ENCODE peak calls at places on chromosomes 16 and 17, in ten cellular contexts. D is MM.1S, U is glutamatergic neuron, C is neural progenitor cell, B is fibroblast of the aortic adventitia, W is cardiac muscle cell, T is neural crest cell, Y is WTC11, P is ovary, Q is tibial artery. G is an unnamed sample.
A peak's percentile ranks its signal among the peaks of the same experiment; 100 is the strongest.

GRCh38 chr17:17391575-17392370 is 85.0 kb upstream of the MED9 start:
- DNase-seq in D (peak; percentile 24), U (no peak), C (no peak), B (no peak), W (no peak), T (no peak), Y (no peak), P (no peak), Q (no peak), G (no peak)

GRCh38 chr16:87705780-87706277 is 60.0 kb downstream of the KLHDC4 start:
- DNase-seq in D (no peak), U (no peak), C (peak; percentile 42), B (no peak), W (no peak), T (peak; percentile 22), Y (no peak), P (no peak), Q (no peak), G (no peak)

GRCh38 chr17:6070895-6071511 is 824 bp downstream of the WSCD1 start:
- DNase-seq in D (peak; percentile 75), U (peak; percentile 59), C (peak; percentile 48), B (no peak), W (no peak), T (peak; percentile 34), Y (no peak), P (no peak), Q (no peak), G (no peak)

GRCh38 chr17:68511254-68511670 is 968 bp upstream of the PRKAR1A start:
- DNase-seq in D (no peak), U (no peak), C (no peak), B (peak; percentile 29), W (no peak), T (no peak), Y (no peak), P (no peak), Q (no peak), G (no peak)

GRCh38 chr16:68866933-68867332 is 23.6 kb downstream of the TANGO6 start:
- DNase-seq in D (no peak), U (no peak), C (no peak), B (no peak), W (no peak), T (no peak), Y (no peak), P (no peak), Q (no peak), G (no peak)

GRCh38 chr16:68416057-68417046 is 32.0 kb downstream of the SMPD3 start:
- DNase-seq in D (no peak), U (no peak), C (no peak), B (no peak), W (no peak), T (no peak), Y (no peak), P (no peak), Q (peak; percentile 51), G (no peak)

GRCh38 chr16:27408012-27408601 is 6.1 kb downstream of the IL21R start:
- DNase-seq in D (no peak), U (no peak), C (no peak), B (peak; percentile 40), W (peak; percentile 25), T (no peak), Y (no peak), P (no peak), Q (no peak), G (no peak)

GRCh38 chr17:14201595-14201994 is 35.1 kb downstream of the CDRT15 start:
- DNase-seq in D (no peak), U (no peak), C (no peak), B (no peak), W (no peak), T (no peak), Y (no peak), P (no peak), Q (no peak), G (no peak)

GRCh38 chr17:64778367-64779290 is 116.5 kb upstream of the SMURF2 start:
- DNase-seq in D (no peak), U (no peak), C (peak; percentile 64), B (no peak), W (peak; percentile 24), T (no peak), Y (peak; percentile 65), P (no peak), Q (peak; percentile 67), G (peak; percentile 23)

GRCh38 chr17:42513686-42514085 is 22.4 kb upstream of the NAGLU start:
- DNase-seq in D (no peak), U (no peak), C (no peak), B (no peak), W (no peak), T (no peak), Y (no peak), P (no peak), Q (no peak), G (no peak)

GRCh38 chr17:61127960-61128359 is 271.7 kb upstream of the TBX2 start:
- DNase-seq in D (no peak), U (no peak), C (no peak), B (no peak), W (no peak), T (no peak), Y (no peak), P (no peak), Q (no peak), G (no peak)

GRCh38 chr17:50660042-50660886 is 25.6 kb downstream of the ABCC3 start:
- DNase-seq in D (no peak), U (no peak), C (no peak), B (peak; percentile 32), W (peak; percentile 58), T (no peak), Y (no peak), P (no peak), Q (no peak), G (no peak)

GRCh38 chr16:3282103-3282746 is 1.1 kb upstream of the ZNF263 start:
- DNase-seq in D (no peak), U (peak; percentile 79), C (peak; percentile 86), B (no peak), W (peak; percentile 79), T (no peak), Y (peak; percentile 72), P (no peak), Q (peak; percentile 42), G (no peak)

GRCh38 chr16:57637020-57637419 is 8.6 kb downstream of the ADGRG1 start:
- DNase-seq in D (no peak), U (no peak), C (no peak), B (no peak), W (peak; percentile 47), T (no peak), Y (no peak), P (no peak), Q (peak; percentile 70), G (no peak)

DNA sequence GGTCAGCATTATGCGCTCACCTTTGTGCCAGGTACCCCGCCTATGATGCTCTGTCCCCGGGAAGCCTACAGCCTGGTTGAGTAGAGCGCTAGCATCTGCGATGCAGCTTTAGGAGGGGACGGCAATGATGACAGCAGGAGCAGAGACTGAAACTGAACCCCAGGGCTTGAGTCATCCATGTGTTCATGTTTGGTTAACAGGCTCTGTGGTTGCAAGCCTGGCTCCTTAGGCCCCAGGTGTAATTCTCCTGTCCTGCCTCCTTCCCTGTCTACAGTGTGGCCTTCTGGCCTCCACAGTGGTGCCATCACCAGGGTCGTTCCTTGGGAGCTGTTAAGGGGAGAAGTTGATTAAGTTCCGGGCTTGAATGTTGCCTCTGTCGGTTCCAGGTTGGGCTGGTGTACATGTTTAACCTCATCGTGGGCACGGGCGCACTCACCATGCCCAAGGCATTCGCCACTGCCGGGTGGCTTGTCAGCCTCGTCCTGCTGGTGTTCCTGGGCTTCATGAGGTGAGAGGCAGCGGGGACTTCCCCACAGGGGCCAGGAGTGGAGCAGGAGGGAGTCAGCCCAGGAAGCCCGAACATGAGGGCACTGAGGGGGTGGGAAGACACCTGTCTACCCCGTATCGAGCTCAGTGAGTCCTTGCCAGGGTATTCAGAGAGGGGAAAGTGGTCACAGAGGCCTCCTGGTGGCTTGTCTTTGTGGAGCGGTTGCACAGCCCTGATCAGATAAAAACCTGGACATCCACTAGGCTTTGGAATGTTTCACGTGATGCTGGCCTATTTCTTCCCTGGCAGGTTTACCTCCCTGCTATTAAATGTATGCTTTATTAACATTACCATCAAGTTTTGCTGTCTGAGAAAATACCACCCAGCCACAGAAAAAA is 9.2 kb upstream of the NAT9 start:
- DNase-seq in D (peak; percentile 69), U (no peak), C (no peak), B (no peak), W (no peak), T (no peak), Y (no peak), P (no peak), Q (no peak), G (no peak)
- TF ChIP-seq CTCF in D (no peak), U (no peak), C (no peak), B (no peak), W (no peak), T (peak; percentile 40), Y (no peak), P (no peak), Q (no peak), G (no peak)

GRCh38 chr16:50627419-50627818 is 53.7 kb downstream of the SNX20 start:
- DNase-seq in D (no peak), U (peak; percentile 52), C (peak; percentile 58), B (peak; percentile 70), W (peak; percentile 50), T (no peak), Y (peak; percentile 42), P (peak; percentile 88), Q (peak; percentile 89), G (peak; percentile 84)
- TF ChIP-seq CTCF in D (no peak), U (no peak), C (peak; percentile 36), B (peak; percentile 56), W (peak; percentile 45), T (no peak), Y (no peak), P (peak; percentile 69), Q (peak; percentile 65), G (peak; percentile 64)

DNA sequence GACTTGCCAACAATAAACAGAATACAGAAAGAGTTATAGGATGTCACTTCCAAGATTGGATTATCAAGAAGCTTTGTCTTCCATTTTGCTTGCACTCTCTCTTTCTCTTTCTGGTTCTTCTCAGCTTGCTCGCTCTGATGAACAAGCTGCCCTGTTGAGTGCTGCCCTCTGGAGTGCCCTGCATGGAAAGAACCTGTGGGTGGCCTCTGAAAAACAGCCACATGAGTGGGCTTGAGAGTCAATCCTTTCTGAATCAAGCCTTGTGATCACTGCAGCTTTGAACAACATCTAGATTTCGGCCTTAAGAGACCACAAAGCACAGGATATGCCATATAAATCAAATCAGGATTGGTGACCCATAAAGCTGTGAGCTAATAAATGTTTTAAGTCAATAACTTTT is 185.1 kb downstream of the KIF2B start:
- DNase-seq in D (no peak), U (no peak), C (no peak), B (no peak), W (no peak), T (no peak), Y (no peak), P (no peak), Q (no peak), G (no peak)
- TF ChIP-seq CTCF in D (no peak), U (no peak), C (peak; percentile 6), B (no peak), W (no peak), T (no peak), Y (no peak), P (no peak), Q (no peak), G (no peak)

DNA sequence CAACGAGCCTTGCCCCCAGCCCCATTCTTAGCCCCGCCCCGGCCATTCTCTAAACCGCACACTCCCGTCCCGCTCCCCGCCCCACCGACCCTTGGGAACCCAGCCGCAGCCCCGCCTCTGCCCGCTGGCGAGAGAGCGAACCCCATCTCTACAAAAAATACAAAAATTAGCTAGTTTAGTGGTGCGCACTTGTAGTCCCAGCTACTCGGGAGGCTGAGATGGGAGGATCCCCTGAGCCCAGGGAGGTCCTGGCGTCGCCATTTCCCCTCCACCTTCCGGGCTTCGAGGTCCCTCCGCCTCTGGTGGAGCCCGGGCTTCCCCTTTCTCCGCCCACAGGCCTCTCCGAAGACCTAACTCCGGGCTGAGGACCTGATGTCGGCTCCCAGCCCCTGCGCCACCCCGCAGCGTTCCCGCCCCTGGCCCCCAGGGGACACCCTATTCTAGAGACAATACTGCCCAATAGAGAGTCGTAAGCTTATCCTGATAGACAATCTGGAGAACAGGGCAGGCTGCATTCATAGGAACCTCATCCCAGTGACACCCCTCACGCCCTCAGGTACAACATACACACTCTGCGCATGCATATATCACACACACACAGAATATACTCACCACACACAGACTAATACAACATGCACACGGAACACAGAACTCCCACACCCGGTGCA is 483 bp upstream of the PROCA1 start:
- DNase-seq in D (no peak), U (peak; percentile 85), C (peak; percentile 80), B (no peak), W (peak; percentile 51), T (peak; percentile 35), Y (peak; percentile 68), P (no peak), Q (no peak), G (peak; percentile 34)
- TF ChIP-seq CTCF in D (no peak), U (no peak), C (no peak), B (no peak), W (no peak), T (no peak), Y (no peak), P (no peak), Q (no peak), G (no peak)

G was measured in uterus.